ENCODE peak calls at places on chromosomes 4 and X, in four cellular contexts. L is GM20000, R is pancreas, G is cardiac fibroblast. X is an unnamed sample.

GRCh38 chr4:24730256-24731001 is 64.9 kb upstream of the SOD3 start:
- DNase-seq in L (no peak), R (no peak), G (peak; percentile 7), X (peak; percentile 4)

GRCh38 chr4:108193891-108194672 is 25.4 kb upstream of the LEF1 start:
- DNase-seq in L (no peak), R (no peak), G (peak; percentile 35), X (peak; percentile 16)

GRCh38 chr4:26821677-26822503 is 38.8 kb upstream of the STIM2 start:
- DNase-seq in L (no peak), R (no peak), G (peak; percentile 30), X (no peak)

GRCh38 chr4:183830438-183830985 is 74.6 kb upstream of the STOX2 start:
- DNase-seq in L (no peak), R (no peak), G (no peak), X (no peak)

GRCh38 chrX:125444659-125445058 is 125.0 kb downstream of the TEX13C start:
- DNase-seq in L (no peak), R (no peak), G (peak; percentile 9), X (no peak)

GRCh38 chr4:167775374-167775773 is 317.0 kb upstream of the ANXA10 start:
- DNase-seq in L (no peak), R (no peak), G (peak; percentile 23), X (no peak)

GRCh38 chr4:65538571-65538970 is 131.7 kb downstream of the EPHA5 start:
- DNase-seq in L (no peak), R (no peak), G (peak; percentile 69), X (peak; percentile 77)

GRCh38 chr4:86558799-86559198 is 35.3 kb upstream of the PTPN13 start:
- DNase-seq in L (no peak), R (no peak), G (peak; percentile 38), X (no peak)

GRCh38 chr4:15353207-15353606 is 74.6 kb upstream of the C1QTNF7 start:
- DNase-seq in L (no peak), R (no peak), G (no peak), X (no peak)

GRCh38 chrX:72274526-72274925 is 2.5 kb downstream of the RPS4X start:
- DNase-seq in L (no peak), R (no peak), G (no peak), X (peak; percentile 49)

GRCh38 chr4:158010346-158010745 is 162.5 kb downstream of the GASK1B start:
- DNase-seq in L (no peak), R (no peak), G (peak; percentile 18), X (peak; percentile 52)

GRCh38 chr4:73844352-73844751 is 7.9 kb downstream of the CXCL6 start:
- DNase-seq in L (no peak), R (no peak), G (peak; percentile 95), X (peak; percentile 76)

GRCh38 chr4:19945501-19945900 is 306.2 kb upstream of the SLIT2 start:
- DNase-seq in L (no peak), R (no peak), G (no peak), X (peak; percentile 64)

GRCh38 chrX:122245943-122246342 is 938.1 kb upstream of the GRIA3 start:
- DNase-seq in L (no peak), R (no peak), G (no peak), X (no peak)

GRCh38 chr4:60757986-60758385 is 442.1 kb upstream of the ADGRL3 start:
- DNase-seq in L (no peak), R (no peak), G (peak; percentile 47), X (peak; percentile 57)

GRCh38 chr4:10605746-10606482 is 78.7 kb downstream of the CLNK start:
- DNase-seq in L (no peak), R (no peak), G (peak; percentile 79), X (peak; percentile 70)

GRCh38 chr4:31649878-31650277 is 929.7 kb downstream of the PCDH7 start:
- DNase-seq in L (no peak), R (no peak), G (no peak), X (no peak)

GRCh38 chr4:14874990-14875389 is 127.3 kb upstream of the CPEB2 start:
- DNase-seq in L (no peak), R (no peak), G (no peak), X (no peak)

GRCh38 chr4:1622956-1623355 is 61.2 kb downstream of the FAM53A start:
- DNase-seq in L (no peak), R (no peak), G (no peak), X (no peak)

GRCh38 chr4:155529197-155529596 is 137.5 kb upstream of the GUCY1A1 start:
- DNase-seq in L (peak; percentile 24), R (no peak), G (peak; percentile 45), X (peak; percentile 56)
- TF ChIP-seq CTCF in L (peak; percentile 37), R (no peak), G (peak; percentile 10), X (peak; percentile 56)

GRCh38 chr4:113355550-113356371 is 306.3 kb downstream of the ANK2 start:
- DNase-seq in L (peak; percentile 79), R (no peak), G (peak; percentile 95), X (peak; percentile 83)
- TF ChIP-seq CTCF in L (peak; percentile 26), R (no peak), G (no peak), X (peak; percentile 38)

GRCh38 chrX:121191779-121192178 is 144.4 kb downstream of the GLUD2 start:
- DNase-seq in L (no peak), R (no peak), G (no peak), X (no peak)
- TF ChIP-seq CTCF in L (no peak), R (no peak), G (no peak), X (no peak)

GRCh38 chr4:98110929-98111328 is 32.3 kb downstream of the STPG2 start:
- DNase-seq in L (no peak), R (no peak), G (no peak), X (no peak)

GRCh38 chr4:98110214-98110613 is 33.1 kb downstream of the STPG2 start:
- DNase-seq in L (no peak), R (no peak), G (no peak), X (no peak)

GRCh38 chr4:98117363-98117762 is 25.9 kb downstream of the STPG2 start:
- DNase-seq in L (no peak), R (no peak), G (no peak), X (no peak)

DNA sequence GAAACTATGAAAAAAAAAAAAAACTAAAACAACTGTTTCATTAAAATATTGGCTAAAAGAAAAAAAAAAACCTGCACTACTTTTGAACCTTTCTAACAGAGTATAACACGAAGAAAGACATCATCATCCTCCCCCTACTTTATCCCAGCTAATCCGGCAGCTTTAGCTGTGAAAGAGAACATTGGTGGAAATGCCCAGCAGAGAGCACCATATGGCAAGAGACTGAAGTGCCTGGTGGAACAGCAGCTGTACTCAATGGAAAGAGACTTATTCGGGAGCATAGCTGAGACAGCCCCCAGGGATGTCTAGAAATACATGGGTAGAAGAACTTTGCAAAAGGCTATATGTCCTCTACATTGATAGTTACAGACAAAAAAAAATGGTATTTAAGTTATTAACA is 30.3 kb downstream of the STPG2 start:
- DNase-seq in L (no peak), R (no peak), G (peak; percentile 43), X (peak; percentile 65)
- TF ChIP-seq CTCF in L (no peak), R (no peak), G (peak; percentile 23), X (peak; percentile 66)

GRCh38 chr4:112270051-112270450 is 15.7 kb downstream of the TIFA start:
- DNase-seq in L (no peak), R (no peak), G (no peak), X (no peak)

GRCh38 chr4:112270643-112271484 is 14.8 kb downstream of the TIFA start:
- DNase-seq in L (no peak), R (no peak), G (peak; percentile 87), X (peak; percentile 78)

GRCh38 chr4:112272292-112272691 is 13.4 kb downstream of the TIFA start:
- DNase-seq in L (no peak), R (no peak), G (no peak), X (no peak)

DNA sequence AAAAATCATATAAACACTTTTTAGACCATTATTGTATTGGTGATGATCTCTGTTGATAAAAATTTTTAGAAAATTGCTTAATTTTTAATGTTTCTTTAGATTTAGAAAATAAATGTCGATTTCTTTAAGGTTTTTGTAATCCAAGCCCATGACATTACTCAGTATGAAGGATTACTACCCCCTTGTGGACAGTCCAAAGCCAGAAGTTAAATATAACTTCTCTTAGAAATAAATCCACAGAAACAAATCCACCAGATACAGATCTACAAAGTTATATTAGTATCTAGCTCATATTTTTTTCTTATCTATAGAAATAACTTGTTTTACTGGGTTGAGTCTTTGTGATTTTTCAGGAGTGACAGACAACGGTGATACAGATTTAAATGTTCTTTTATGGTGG is 18.9 kb downstream of the TIFA start:
- DNase-seq in L (no peak), R (no peak), G (peak; percentile 65), X (peak; percentile 71)
- TF ChIP-seq CTCF in L (no peak), R (peak; percentile 10), G (peak; percentile 48), X (peak; percentile 64)

GRCh38 chrX:47814853-47815252 is 21.8 kb upstream of the ZNF81 start:
- DNase-seq in L (no peak), R (no peak), G (no peak), X (peak; percentile 46)
- TF ChIP-seq CTCF in L (no peak), R (no peak), G (peak; percentile 5), X (peak; percentile 50)

GRCh38 chrX:111652719-111653118 is 28.3 kb upstream of the ALG13 start:
- DNase-seq in L (no peak), R (no peak), G (no peak), X (peak; percentile 23)
- TF ChIP-seq CTCF in L (no peak), R (no peak), G (no peak), X (peak; percentile 23)

DNA sequence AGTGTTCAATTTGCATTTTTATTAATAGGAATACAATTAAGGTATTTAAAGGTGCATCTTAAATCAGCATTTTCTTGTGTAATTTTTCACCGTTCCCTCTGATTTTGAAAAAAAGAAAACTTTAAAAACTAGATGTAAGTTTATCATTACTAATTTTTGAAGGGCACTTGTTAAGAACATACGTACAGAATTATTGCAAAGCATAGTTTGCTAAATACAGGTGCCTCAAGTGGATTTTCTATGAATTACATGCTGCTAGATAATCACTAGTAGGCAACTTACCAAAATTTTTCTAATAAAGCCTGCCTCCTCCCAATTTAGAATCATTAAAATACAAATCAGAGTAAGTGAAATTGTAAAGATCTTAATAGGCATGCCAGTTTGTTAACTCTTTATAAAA is 8.5 kb downstream of the CNKSR2 start:
- DNase-seq in L (no peak), R (no peak), G (no peak), X (peak; percentile 5)
- TF ChIP-seq CTCF in L (no peak), R (no peak), G (peak; percentile 28), X (peak; percentile 29)

DNA sequence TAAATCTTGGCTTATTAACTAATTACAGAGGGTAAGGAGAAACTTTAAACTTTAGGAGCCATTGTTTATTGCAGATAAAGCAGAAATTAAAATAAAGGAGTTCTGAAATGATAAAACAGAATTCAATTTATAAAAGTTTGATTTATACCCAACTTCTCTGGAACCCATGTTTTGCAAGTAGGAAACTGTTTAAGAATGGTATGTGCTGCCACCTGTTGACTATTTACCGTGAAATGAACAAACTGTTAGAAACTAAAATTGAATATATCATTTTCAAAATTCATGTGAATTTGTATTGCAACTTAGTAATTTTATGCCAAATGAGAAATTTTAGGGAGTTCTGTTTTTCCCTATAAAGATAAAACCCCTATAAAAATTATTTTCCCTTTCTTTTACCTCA is 11.0 kb upstream of the TBC1D8B start:
- DNase-seq in L (no peak), R (no peak), G (peak; percentile 44), X (peak; percentile 48)
- TF ChIP-seq CTCF in L (no peak), R (no peak), G (no peak), X (peak; percentile 37)